ENCODE peak calls at places on chromosomes 3 and 15, in eight cellular contexts. Q is upper lobe of right lung, J is right lobe of liver, B is ovary, C is psoas muscle, G is ascending aorta, X is fibroblast of lung, V is A549. L is an unnamed sample.

GRCh38 chr3:194265505-194265892 is 85.6 kb downstream of the CPN2 start:
- DNase-seq in X (peak; percentile 98), Q (peak; percentile 85), C (peak; percentile 97), G (peak; percentile 87), V (no peak), J (peak; percentile 93), B (peak; percentile 83), L (peak; percentile 74)

GRCh38 chr15:43851251-43851650 is 24.4 kb downstream of the WDR76 start:
- DNase-seq in B (no peak), Q (no peak), C (no peak), V (no peak), X (no peak), G (no peak), J (no peak), L (no peak)

GRCh38 chr3:10280571-10280970 is 12.2 kb downstream of the GHRL start:
- DNase-seq in J (no peak), X (no peak), G (no peak), B (no peak), Q (peak; percentile 26), V (no peak), C (no peak), L (no peak)

GRCh38 chr3:152738656-152739055 is 96.3 kb upstream of the P2RY1 start:
- DNase-seq in V (no peak), G (no peak), J (no peak), X (peak; percentile 86), B (no peak), Q (no peak), C (no peak), L (no peak)

GRCh38 chr3:192897005-192897404 is 20.7 kb downstream of the MB21D2 start:
- DNase-seq in G (no peak), X (no peak), Q (no peak), C (no peak), B (no peak), V (no peak), J (no peak), L (no peak)

GRCh38 chr15:40327338-40327917 is 3.9 kb downstream of the INAFM2 start:
- DNase-seq in C (no peak), G (no peak), V (no peak), J (no peak), B (no peak), Q (no peak), X (no peak), L (no peak)

GRCh38 chr15:52466134-52466701 is 62.5 kb downstream of the MYO5A start:
- DNase-seq in J (no peak), Q (peak; percentile 67), X (no peak), C (peak; percentile 62), G (peak; percentile 70), B (no peak), V (no peak), L (no peak)

GRCh38 chr15:45732544-45733130 is 97.8 kb downstream of the SQOR start:
- DNase-seq in J (no peak), Q (no peak), V (no peak), B (no peak), C (no peak), X (no peak), G (no peak), L (no peak)

GRCh38 chr15:95377251-95377852 is 953.1 kb upstream of the NR2F2 start:
- DNase-seq in J (no peak), X (peak; percentile 95), Q (no peak), V (no peak), G (no peak), C (no peak), B (no peak), L (no peak)

GRCh38 chr3:113436794-113437193 is 4.5 kb downstream of the CFAP44 start:
- DNase-seq in J (no peak), Q (no peak), C (no peak), V (no peak), B (no peak), X (peak; percentile 67), G (no peak), L (no peak)

GRCh38 chr3:141386080-141386594 is 17.8 kb downstream of the ZBTB38 start:
- DNase-seq in Q (no peak), X (peak; percentile 34), J (no peak), B (no peak), V (no peak), G (no peak), C (no peak), L (no peak)

GRCh38 chr3:141384157-141384556 is 15.9 kb downstream of the ZBTB38 start:
- DNase-seq in C (no peak), Q (no peak), J (no peak), G (no peak), X (peak; percentile 71), V (no peak), B (no peak), L (no peak)

GRCh38 chr3:141383555-141384129 is 15.3 kb downstream of the ZBTB38 start:
- DNase-seq in B (no peak), X (peak; percentile 95), C (no peak), J (no peak), V (no peak), G (no peak), Q (no peak), L (no peak)

GRCh38 chr3:141385386-141386079 is 17.2 kb downstream of the ZBTB38 start:
- DNase-seq in G (no peak), C (no peak), B (no peak), V (no peak), X (peak; percentile 66), J (no peak), Q (no peak), L (no peak)

GRCh38 chr3:141384575-141384974 is 16.3 kb downstream of the ZBTB38 start:
- DNase-seq in B (no peak), C (no peak), J (no peak), V (no peak), G (no peak), X (no peak), Q (no peak), L (no peak)
- H3K4me1 ChIP-seq in B (peaks cover 18% of the 10 kb centered on the region), C (no peaks in the 10 kb centered on the region), J (no peaks in the 10 kb centered on the region), V (peaks cover 57% of the 10 kb centered on the region), G (peaks cover 5% of the 10 kb centered on the region), X (peaks cover 2% of the 10 kb centered on the region), Q (peaks cover 12% of the 10 kb centered on the region), L (no peaks in the 10 kb centered on the region)

GRCh38 chr3:61806810-61807209 is 245.4 kb downstream of the PTPRG start:
- DNase-seq in G (no peak), B (no peak), C (no peak), X (no peak), V (no peak), J (no peak), Q (no peak), L (no peak)
- H3K4me1 ChIP-seq in G (peaks cover 21% of the 10 kb centered on the region), B (peaks cover 33% of the 10 kb centered on the region), C (peaks cover 77% of the 10 kb centered on the region), X (peaks cover 6% of the 10 kb centered on the region), V (no peaks in the 10 kb centered on the region), J (no peaks in the 10 kb centered on the region), Q (peaks cover 46% of the 10 kb centered on the region), L (no peaks in the 10 kb centered on the region)

GRCh38 chr3:71391361-71391760 is 192.2 kb downstream of the FOXP1 start:
- DNase-seq in Q (no peak), X (no peak), B (no peak), G (no peak), C (no peak), V (no peak), J (no peak), L (no peak)
- H3K4me1 ChIP-seq in Q (peaks cover 31% of the 10 kb centered on the region), X (peaks cover 9% of the 10 kb centered on the region), B (peaks cover 4% of the 10 kb centered on the region), G (no peaks in the 10 kb centered on the region), C (peaks cover 24% of the 10 kb centered on the region), V (peaks cover 42% of the 10 kb centered on the region), J (peaks cover 2% of the 10 kb centered on the region), L (no peaks in the 10 kb centered on the region)

DNA sequence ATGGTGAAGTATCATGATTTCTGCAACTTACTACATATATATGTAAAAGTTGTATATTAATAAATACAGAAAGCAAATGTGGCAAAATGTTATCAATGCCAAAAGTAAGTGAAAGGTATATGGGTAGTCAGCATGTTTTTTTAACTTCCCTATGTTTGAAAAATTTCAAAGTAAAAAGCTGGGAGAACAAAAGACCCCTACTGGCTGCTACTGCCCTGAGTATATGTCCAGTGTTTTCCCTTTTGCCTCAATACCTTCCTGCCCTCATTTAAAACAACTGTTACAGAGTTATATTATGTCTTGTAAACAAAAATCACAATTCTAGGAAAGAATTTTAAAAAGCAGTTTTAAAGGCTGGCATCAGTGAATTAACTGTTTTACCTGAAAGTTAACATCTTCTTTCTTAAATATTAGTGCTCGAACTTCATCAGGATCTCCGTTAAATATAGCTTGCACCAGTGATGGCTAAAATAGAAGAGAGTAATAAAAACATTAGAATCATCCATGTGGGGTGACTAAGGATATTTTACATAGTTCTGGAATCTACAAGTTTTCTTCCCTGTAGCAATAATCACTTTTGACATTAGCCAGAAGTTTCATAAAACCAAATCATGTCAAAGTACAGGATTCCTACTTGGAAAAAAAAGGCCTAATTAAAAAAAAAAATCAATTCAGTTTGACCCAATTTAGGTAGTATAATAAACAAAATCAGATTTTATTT is 2.8 kb downstream of the ANKRD28 start:
- DNase-seq in C (no peak), V (no peak), X (peak; percentile 51), Q (no peak), G (no peak), B (no peak), J (no peak), L (no peak)
- H3K4me1 ChIP-seq in C (peaks cover 14% of the 10 kb centered on the region), V (peaks cover 38% of the 10 kb centered on the region), X (peaks cover 2% of the 10 kb centered on the region), Q (peaks cover 17% of the 10 kb centered on the region), G (peaks cover 6% of the 10 kb centered on the region), B (peaks cover 1% of the 10 kb centered on the region), J (no peaks in the 10 kb centered on the region), L (no peaks in the 10 kb centered on the region)

DNA sequence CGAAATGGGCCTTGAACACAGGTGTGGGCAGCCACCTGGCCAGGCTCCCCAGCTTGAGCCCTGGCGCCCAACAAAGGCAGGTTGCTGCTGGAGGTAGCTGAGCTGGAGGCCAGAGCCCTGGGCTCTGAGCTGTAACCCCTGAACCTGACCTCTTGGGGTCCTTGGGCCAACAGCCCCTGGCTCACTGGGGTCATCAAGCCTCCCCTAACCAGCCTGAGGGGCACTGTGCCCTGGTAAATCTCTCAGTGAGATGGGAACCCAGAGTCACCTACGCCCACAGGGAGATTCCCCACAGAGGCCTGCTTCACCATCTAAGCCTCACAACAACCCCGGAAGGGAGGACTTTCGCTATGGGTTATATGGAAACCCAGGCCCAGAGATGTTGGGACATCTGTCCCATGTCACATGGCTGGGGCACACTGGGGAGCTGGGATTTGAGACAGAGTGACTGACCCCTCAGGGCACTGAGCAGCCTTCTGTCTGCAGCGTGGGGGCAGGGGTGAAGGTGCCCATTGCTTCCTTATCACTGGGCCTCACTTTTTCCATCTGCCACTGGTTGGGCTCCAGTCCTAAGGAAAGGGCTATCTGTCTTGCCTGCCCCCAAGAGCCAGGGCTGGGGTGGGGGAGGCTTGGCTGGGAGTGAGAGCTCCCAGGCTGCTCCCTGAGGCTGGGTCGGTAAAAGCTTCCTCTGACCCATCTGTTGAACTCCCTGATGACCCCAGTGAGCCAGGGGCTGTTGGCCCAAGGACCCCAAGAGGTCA is 59.1 kb downstream of the IQSEC1 start:
- DNase-seq in B (no peak), J (peak; percentile 57), G (no peak), C (no peak), Q (no peak), V (no peak), X (no peak), L (no peak)
- H3K4me1 ChIP-seq in B (no peaks in the 10 kb centered on the region), J (no peaks in the 10 kb centered on the region), G (peaks cover 3% of the 10 kb centered on the region), C (peaks cover 11% of the 10 kb centered on the region), Q (peaks cover 50% of the 10 kb centered on the region), V (no peaks in the 10 kb centered on the region), X (no peaks in the 10 kb centered on the region), L (peaks cover 10% of the 10 kb centered on the region)

DNA sequence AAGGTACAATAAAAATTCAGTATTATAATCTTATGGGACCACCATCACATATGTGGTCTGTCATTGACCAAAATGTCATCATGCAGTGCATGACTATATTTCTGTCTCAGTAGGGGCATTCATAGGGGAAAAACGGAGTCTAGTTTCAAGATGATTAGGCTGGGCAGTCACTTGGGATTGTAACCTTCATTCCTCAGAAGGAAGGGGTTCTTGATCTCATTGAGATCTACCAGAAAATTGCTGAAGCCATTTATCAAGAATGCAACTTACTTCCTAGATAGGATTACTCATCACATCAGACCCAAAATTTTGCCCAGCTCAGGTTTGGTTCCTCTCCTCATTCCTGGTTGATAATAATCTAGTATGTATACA is 37.3 kb downstream of the BTD start:
- DNase-seq in B (no peak), G (no peak), V (no peak), C (no peak), X (no peak), Q (no peak), J (no peak), L (no peak)
- H3K4me1 ChIP-seq in B (peaks cover 16% of the 10 kb centered on the region), G (peaks cover 8% of the 10 kb centered on the region), V (peaks cover 54% of the 10 kb centered on the region), C (peaks cover 63% of the 10 kb centered on the region), X (peaks cover 28% of the 10 kb centered on the region), Q (peaks cover 28% of the 10 kb centered on the region), J (no peaks in the 10 kb centered on the region), L (no peaks in the 10 kb centered on the region)

L was measured in breast epithelium.